ENCODE peak calls at places on chromosomes 2 and 18, in six cellular contexts. S is K562, O is GM12891, T is H1, M is GM12878, Z is HepG2. H is an unnamed sample.

GRCh38 chr18:32351014-32351413 is 119.7 kb downstream of the GAREM1 start:
- DNase-seq in S (no peak), O (no peak), T (no peak), M (no peak), Z (no peak), H (no peak)

GRCh38 chr2:65818873-65819451 is 386.6 kb upstream of the SPRED2 start:
- DNase-seq in S (peak), O (no peak), T (no peak), M (no peak), Z (no peak), H (no peak)

GRCh38 chr2:126770466-126770865 is 114.5 kb downstream of the GYPC start:
- DNase-seq in S (no peak), O (no peak), T (no peak), M (no peak), Z (no peak), H (no peak)

GRCh38 chr2:101204400-101205095 is 48.1 kb upstream of the CNOT11 start:
- DNase-seq in S (no peak), O (no peak), T (no peak), M (no peak), Z (peak), H (no peak)

GRCh38 chr2:166610180-166610919 is 116.3 kb upstream of the SCN7A start:
- DNase-seq in S (no peak), O (no peak), T (no peak), M (no peak), Z (no peak), H (no peak)

GRCh38 chr2:23605236-23605635 is 220.3 kb downstream of the KLHL29 start:
- DNase-seq in S (no peak), O (no peak), T (no peak), M (no peak), Z (no peak), H (no peak)

GRCh38 chr2:118940008-118940407 is 2.0 kb upstream of the MARCO start:
- DNase-seq in S (no peak), O (no peak), T (no peak), M (no peak), Z (no peak), H (no peak)

GRCh38 chr2:190545082-190545481 is 10.6 kb upstream of the NEMP2 start:
- DNase-seq in S (no peak), O (no peak), T (no peak), M (no peak), Z (no peak), H (no peak)

GRCh38 chr2:24409700-24410556 is 49.6 kb upstream of the ITSN2 start:
- DNase-seq in S (peak), O (peak), T (no peak), M (peak), Z (peak), H (peak)

GRCh38 chr18:9335255-9336045 is 877 bp downstream of the TWSG1 start:
- DNase-seq in S (peak), O (no peak), T (no peak), M (no peak), Z (no peak), H (no peak)

GRCh38 chr2:148513425-148513824 is 131.1 kb upstream of the EPC2 start:
- DNase-seq in S (no peak), O (no peak), T (no peak), M (no peak), Z (no peak), H (no peak)

GRCh38 chr2:37417321-37417720 is 72.9 kb downstream of the QPCT start:
- DNase-seq in S (no peak), O (no peak), T (no peak), M (no peak), Z (no peak), H (no peak)

GRCh38 chr2:28228419-28228995 is 164.2 kb upstream of the FOSL2 start:
- DNase-seq in S (no peak), O (no peak), T (no peak), M (no peak), Z (no peak), H (no peak)

GRCh38 chr2:237669628-237670351 is 42.4 kb downstream of the LRRFIP1 start:
- DNase-seq in S (no peak), O (peak), T (no peak), M (peak), Z (peak), H (no peak)

GRCh38 chr2:71609029-71609428 is 155.7 kb downstream of the DYSF start:
- DNase-seq in S (no peak), O (no peak), T (no peak), M (no peak), Z (no peak), H (no peak)

GRCh38 chr2:228642861-228643260 is 461.4 kb upstream of the SPHKAP start:
- DNase-seq in S (no peak), O (no peak), T (no peak), M (no peak), Z (no peak), H (no peak)

GRCh38 chr2:9248363-9248762 is 41.8 kb downstream of the ASAP2 start:
- DNase-seq in S (no peak), O (no peak), T (no peak), M (no peak), Z (no peak), H (no peak)

GRCh38 chr2:144452169-144453038 is 67.5 kb downstream of the ZEB2 start:
- DNase-seq in S (peak), O (no peak), T (no peak), M (no peak), Z (no peak), H (no peak)

GRCh38 chr2:37449686-37450392 is 105.4 kb downstream of the QPCT start:
- DNase-seq in S (no peak), O (no peak), T (no peak), M (no peak), Z (no peak), H (no peak)

GRCh38 chr2:63435080-63435479 is 153.2 kb downstream of the WDPCP start:
- DNase-seq in S (no peak), O (no peak), T (no peak), M (no peak), Z (no peak), H (no peak)

GRCh38 chr2:218367415-218368149 is 10.9 kb downstream of the CATIP start:
- DNase-seq in S (peak), O (peak), T (peak), M (peak), Z (no peak), H (peak)

GRCh38 chr18:62611395-62612241 is 88.8 kb downstream of the ZCCHC2 start:
- DNase-seq in S (peak), O (no peak), T (no peak), M (no peak), Z (no peak), H (no peak)

GRCh38 chr2:120672526-120673204 is 63.0 kb upstream of the GLI2 start:
- DNase-seq in S (no peak), O (no peak), T (no peak), M (no peak), Z (no peak), H (no peak)

GRCh38 chr2:64402876-64403275 is 51.1 kb upstream of the LGALSL start:
- DNase-seq in S (peak), O (no peak), T (no peak), M (no peak), Z (no peak), H (no peak)

GRCh38 chr2:236946871-236947270 is 138.8 kb upstream of the COPS8 start:
- DNase-seq in S (no peak), O (no peak), T (no peak), M (no peak), Z (no peak), H (no peak)

GRCh38 chr2:121596221-121597080 is 52.8 kb downstream of the CLASP1 start:
- DNase-seq in S (peak), O (peak), T (no peak), M (peak), Z (peak), H (no peak)

GRCh38 chr2:196914867-196915465 is 11.5 kb downstream of the PGAP1 start:
- DNase-seq in S (no peak), O (no peak), T (no peak), M (peak), Z (no peak), H (no peak)

GRCh38 chr2:186349508-186349907 is 136.6 kb upstream of the ZC3H15 start:
- DNase-seq in S (no peak), O (no peak), T (no peak), M (no peak), Z (no peak), H (no peak)

GRCh38 chr2:121144111-121144510 is 140.9 kb downstream of the TFCP2L1 start:
- DNase-seq in S (no peak), O (no peak), T (no peak), M (no peak), Z (no peak), H (no peak)

GRCh38 chr2:197862556-197862955 is 58.2 kb downstream of the PLCL1 start:
- DNase-seq in S (no peak), O (no peak), T (no peak), M (no peak), Z (no peak), H (no peak)

GRCh38 chr18:14074187-14074586 is 58.0 kb downstream of the ZNF519 start:
- DNase-seq in S (peak), O (no peak), T (peak), M (no peak), Z (no peak), H (no peak)

GRCh38 chr2:29207352-29207751 is 92.1 kb downstream of the CLIP4 start:
- DNase-seq in S (no peak), O (no peak), T (no peak), M (no peak), Z (no peak), H (no peak)

GRCh38 chr18:27605107-27605834 is 420.2 kb upstream of the CHST9 start:
- DNase-seq in S (peak), O (peak), T (no peak), M (no peak), Z (peak), H (peak)

GRCh38 chr2:96251721-96252292 is 14.0 kb downstream of the TMEM127 start:
- DNase-seq in S (peak), O (no peak), T (no peak), M (no peak), Z (peak), H (no peak)

GRCh38 chr2:162072181-162072702 is 1.8 kb downstream of the DPP4 start:
- DNase-seq in S (no peak), O (no peak), T (no peak), M (no peak), Z (peak), H (no peak)

GRCh38 chr2:212032032-212032431 is 506.6 kb downstream of the ERBB4 start:
- DNase-seq in S (no peak), O (no peak), T (no peak), M (no peak), Z (no peak), H (no peak)

GRCh38 chr2:55923091-55923977 is at the start of gene EFEMP1:
- DNase-seq in S (no peak), O (peak), T (no peak), M (no peak), Z (no peak), H (peak)

GRCh38 chr2:110748489-110748867 is 16.1 kb downstream of the ACOXL start:
- DNase-seq in S (no peak), O (peak), T (no peak), M (peak), Z (no peak), H (peak)

GRCh38 chr2:85811173-85811849 is 57.5 kb downstream of the ATOH8 start:
- DNase-seq in S (no peak), O (no peak), T (no peak), M (no peak), Z (no peak), H (no peak)

GRCh38 chr2:274503-274902 is 9.8 kb downstream of the ACP1 start:
- DNase-seq in S (no peak), O (no peak), T (no peak), M (no peak), Z (no peak), H (no peak)

DNA sequence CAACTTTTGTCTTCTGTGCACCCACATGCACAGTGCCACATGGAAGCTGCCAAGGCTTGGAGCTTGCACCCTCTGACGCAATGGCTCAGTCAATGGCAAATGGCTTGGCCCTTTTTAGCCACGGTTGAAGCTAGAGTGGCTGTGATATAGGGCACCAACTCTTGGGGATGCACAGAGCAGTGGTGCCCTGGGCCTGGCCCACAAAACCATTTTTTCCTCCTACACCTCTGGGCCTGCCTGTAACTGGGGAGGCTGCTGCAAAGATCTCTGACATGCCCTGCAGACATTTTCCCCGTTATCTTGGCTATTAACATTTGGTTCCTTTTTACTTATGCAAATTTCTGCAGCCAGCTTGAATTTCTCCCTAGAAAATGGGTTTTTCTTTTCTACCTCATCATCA is 74.9 kb downstream of the ZDBF2 start:
- DNase-seq in S (no peak), O (no peak), T (no peak), M (no peak), Z (no peak), H (no peak)
- TF ChIP-seq TAF1 in S (no peak), O (no peak), T (no peak), M (no peak), Z (no peak), H (no peak)

DNA sequence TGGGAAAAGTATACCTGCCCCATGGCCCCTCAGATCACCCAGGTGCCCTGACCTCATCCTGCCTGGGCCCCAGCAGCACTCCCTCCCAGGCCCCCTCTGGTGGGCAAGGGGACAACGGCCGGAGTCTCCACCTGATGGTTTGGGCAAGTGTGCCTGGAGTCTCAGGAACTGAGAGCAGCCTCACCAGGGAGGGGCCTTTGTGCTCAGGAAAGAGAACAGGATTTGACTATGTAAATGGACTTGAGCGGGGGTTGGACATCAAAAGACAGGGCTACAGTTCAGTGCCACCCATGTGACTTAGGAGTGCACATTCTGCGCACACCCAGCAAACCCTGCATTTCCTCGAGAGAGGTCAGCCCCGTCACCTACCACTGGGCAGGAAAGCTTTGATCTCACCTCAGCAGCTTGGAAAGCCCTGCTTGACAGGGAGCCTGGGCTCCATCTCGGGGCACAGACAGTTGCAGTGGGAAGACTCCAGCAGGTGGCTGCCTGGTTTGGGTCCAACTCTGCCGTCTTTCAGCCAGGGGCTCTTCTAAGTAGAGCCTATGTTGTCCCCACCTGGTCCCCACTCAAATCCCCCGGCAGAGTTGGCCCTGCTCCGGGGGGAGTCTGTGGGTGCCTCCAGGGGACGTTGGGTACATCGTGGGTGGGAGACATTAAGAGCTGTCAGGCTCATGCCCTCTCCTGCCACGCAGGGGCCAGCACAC is 3.3 kb downstream of the INPP5D start:
- DNase-seq in S (no peak), O (no peak), T (no peak), M (peak), Z (peak), H (peak)
- TF ChIP-seq POLR2A in S (no peak), O (peak), T (no peak), M (peak), Z (peak), H (peak)

GRCh38 chr2:207353836-207354235 is 175.9 kb upstream of the CREB1 start:
- DNase-seq in S (no peak), O (no peak), T (no peak), M (no peak), Z (no peak), H (no peak)

GRCh38 chr2:207356604-207357003 is 173.2 kb upstream of the CREB1 start:
- DNase-seq in S (no peak), O (no peak), T (no peak), M (no peak), Z (no peak), H (no peak)

GRCh38 chr2:207354466-207354865 is 175.3 kb upstream of the CREB1 start:
- DNase-seq in S (no peak), O (no peak), T (no peak), M (no peak), Z (no peak), H (no peak)

GRCh38 chr2:207351171-207351570 is 178.6 kb upstream of the CREB1 start:
- DNase-seq in S (no peak), O (no peak), T (no peak), M (no peak), Z (no peak), H (no peak)

GRCh38 chr2:207352978-207353377 is 176.8 kb upstream of the CREB1 start:
- DNase-seq in S (peak), O (no peak), T (no peak), M (no peak), Z (no peak), H (no peak)
- TF ChIP-seq TAF1 in S (no peak), O (no peak), T (no peak), M (no peak), Z (no peak), H (no peak)

GRCh38 chr2:143145056-143145455 is 15.8 kb downstream of the ARHGAP15 start:
- DNase-seq in S (no peak), O (no peak), T (no peak), M (no peak), Z (no peak), H (no peak)
- TF ChIP-seq POLR2A in S (no peak), O (no peak), T (no peak), M (no peak), Z (no peak), H (no peak)

GRCh38 chr18:23743733-23744333 is 54.6 kb downstream of the LAMA3 start:
- DNase-seq in S (no peak), O (no peak), T (no peak), M (no peak), Z (no peak), H (no peak)

GRCh38 chr18:23738575-23738974 is 49.3 kb downstream of the LAMA3 start:
- DNase-seq in S (no peak), O (no peak), T (no peak), M (no peak), Z (no peak), H (no peak)

GRCh38 chr18:23737578-23737977 is 48.3 kb downstream of the LAMA3 start:
- DNase-seq in S (no peak), O (no peak), T (no peak), M (no peak), Z (no peak), H (no peak)

GRCh38 chr18:23738151-23738550 is 48.9 kb downstream of the LAMA3 start:
- DNase-seq in S (no peak), O (no peak), T (no peak), M (no peak), Z (no peak), H (no peak)

DNA sequence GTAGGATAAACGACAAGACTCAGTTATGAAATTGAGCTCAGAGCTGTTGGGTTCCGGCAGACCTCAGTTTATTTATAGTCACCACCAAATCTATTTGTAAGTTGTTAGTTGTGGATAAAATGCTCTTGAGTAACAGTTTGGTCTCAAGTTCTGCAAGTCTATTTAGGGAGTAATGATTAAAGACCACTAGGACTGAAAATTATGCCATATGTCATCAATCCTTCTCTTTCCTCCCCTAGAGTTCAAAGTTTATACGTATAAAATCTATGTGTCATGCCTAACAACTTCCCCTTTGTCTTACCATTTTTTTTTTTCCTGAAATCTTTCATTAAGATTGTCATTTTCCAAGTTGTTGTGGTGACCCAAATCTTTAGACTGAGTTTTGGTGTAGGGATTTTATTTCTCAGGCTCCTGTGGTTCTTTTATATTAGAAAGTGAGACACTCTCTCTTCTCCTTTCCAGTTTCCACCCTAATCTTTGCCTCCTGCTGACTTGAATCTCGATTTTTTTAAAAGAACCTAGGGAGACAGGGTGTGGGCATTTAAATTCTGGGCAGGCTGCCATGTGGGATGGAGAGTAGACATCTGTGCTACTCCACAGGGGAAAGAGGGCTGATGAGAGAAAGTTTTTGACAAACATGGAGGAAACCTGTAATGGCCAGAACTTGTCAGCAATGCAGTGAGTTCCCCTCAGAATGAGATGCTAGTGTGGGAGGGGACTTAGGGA is 51.0 kb downstream of the LAMA3 start:
- DNase-seq in S (no peak), O (no peak), T (no peak), M (no peak), Z (no peak), H (no peak)
- TF ChIP-seq TAF1 in S (no peak), O (no peak), T (no peak), M (no peak), Z (no peak), H (no peak)

GRCh38 chr18:50377061-50377798 is 2.4 kb downstream of the SKA1 start:
- DNase-seq in S (no peak), O (no peak), T (no peak), M (no peak), Z (no peak), H (no peak)

GRCh38 chr18:50373531-50373930 is 1.3 kb upstream of the SKA1 start:
- DNase-seq in S (peak), O (no peak), T (no peak), M (no peak), Z (no peak), H (no peak)

GRCh38 chr18:50374170-50374752 is 585 bp upstream of the SKA1 start:
- DNase-seq in S (no peak), O (no peak), T (no peak), M (no peak), Z (no peak), H (no peak)

GRCh38 chr18:50372743-50373142 is 2.1 kb upstream of the SKA1 start:
- DNase-seq in S (peak), O (no peak), T (no peak), M (no peak), Z (no peak), H (no peak)

GRCh38 chr18:50374753-50375391 is at the start of gene SKA1:
- DNase-seq in S (peak), O (peak), T (peak), M (peak), Z (peak), H (peak)
- TF ChIP-seq POLR2A in S (peak), O (peak), T (peak), M (peak), Z (peak), H (peak)